ENCODE peak calls at places on chromosomes 3 and 15, in ten cellular contexts. One of them, this sample, is unnamed.

GRCh38 chr3:11583638-11584046 is 60.1 kb downstream of the VGLL4 start:
- DNase-seq in body of pancreas: no peak
- DNase-seq in prostate gland: no peak
- DNase-seq in Peyer's patch: no peak
- DNase-seq in stomach: no peak
- DNase-seq in spleen: no peak
- DNase-seq in heart left ventricle: no peak
- DNase-seq in K562: no peak
- DNase-seq in breast epithelium: no peak
- DNase-seq in transverse colon: no peak
- DNase-seq in this sample: no peak

GRCh38 chr15:83747050-83747717 is 93.3 kb downstream of the ADAMTSL3 start:
- DNase-seq in K562: no peak
- DNase-seq in breast epithelium: no peak
- DNase-seq in transverse colon: no peak
- DNase-seq in prostate gland: peak; percentile 12
- DNase-seq in spleen: no peak
- DNase-seq in stomach: no peak
- DNase-seq in body of pancreas: peak; percentile 41
- DNase-seq in Peyer's patch: no peak
- DNase-seq in heart left ventricle: peak; percentile 44
- DNase-seq in this sample: peak; percentile 46

GRCh38 chr3:178127221-178127620 is 409.0 kb upstream of the KCNMB2 start:
- DNase-seq in body of pancreas: no peak
- DNase-seq in Peyer's patch: no peak
- DNase-seq in K562: no peak
- DNase-seq in breast epithelium: no peak
- DNase-seq in transverse colon: no peak
- DNase-seq in prostate gland: no peak
- DNase-seq in stomach: no peak
- DNase-seq in heart left ventricle: no peak
- DNase-seq in spleen: no peak
- DNase-seq in this sample: no peak

GRCh38 chr15:80242132-80242769 is 9.8 kb downstream of the CTXND1 start:
- DNase-seq in prostate gland: no peak
- DNase-seq in stomach: no peak
- DNase-seq in Peyer's patch: no peak
- DNase-seq in body of pancreas: peak; percentile 19
- DNase-seq in spleen: no peak
- DNase-seq in K562: peak; percentile 54
- DNase-seq in transverse colon: peak; percentile 12
- DNase-seq in breast epithelium: no peak
- DNase-seq in heart left ventricle: peak; percentile 40
- DNase-seq in this sample: peak; percentile 23

GRCh38 chr15:64045774-64046346 is 425 bp downstream of the DAPK2 start:
- DNase-seq in heart left ventricle: peak; percentile 57
- DNase-seq in K562: no peak
- DNase-seq in Peyer's patch: peak; percentile 19
- DNase-seq in spleen: peak; percentile 85
- DNase-seq in prostate gland: no peak
- DNase-seq in breast epithelium: no peak
- DNase-seq in stomach: peak; percentile 27
- DNase-seq in body of pancreas: no peak
- DNase-seq in transverse colon: peak; percentile 29
- DNase-seq in this sample: peak; percentile 20

GRCh38 chr3:196502775-196503181 is 790 bp downstream of the RNF168 start:
- DNase-seq in stomach: peak; percentile 46
- DNase-seq in transverse colon: peak; percentile 57
- DNase-seq in prostate gland: peak; percentile 31
- DNase-seq in spleen: peak; percentile 85
- DNase-seq in body of pancreas: peak; percentile 73
- DNase-seq in Peyer's patch: peak; percentile 47
- DNase-seq in heart left ventricle: peak; percentile 52
- DNase-seq in breast epithelium: peak; percentile 24
- DNase-seq in K562: peak; percentile 24
- DNase-seq in this sample: peak; percentile 68

GRCh38 chr3:58021072-58021959 is 13.1 kb downstream of the FLNB start:
- DNase-seq in body of pancreas: no peak
- DNase-seq in spleen: peak; percentile 30
- DNase-seq in heart left ventricle: no peak
- DNase-seq in stomach: no peak
- DNase-seq in transverse colon: no peak
- DNase-seq in prostate gland: no peak
- DNase-seq in Peyer's patch: no peak
- DNase-seq in K562: no peak
- DNase-seq in breast epithelium: no peak
- DNase-seq in this sample: no peak

GRCh38 chr15:64024172-64025050 is 21.9 kb downstream of the DAPK2 start:
- DNase-seq in stomach: no peak
- DNase-seq in prostate gland: no peak
- DNase-seq in spleen: no peak
- DNase-seq in body of pancreas: no peak
- DNase-seq in Peyer's patch: no peak
- DNase-seq in transverse colon: peak; percentile 17
- DNase-seq in K562: no peak
- DNase-seq in heart left ventricle: no peak
- DNase-seq in breast epithelium: no peak
- DNase-seq in this sample: no peak

GRCh38 chr3:33035596-33035995 is 61.4 kb downstream of the GLB1 start:
- DNase-seq in transverse colon: no peak
- DNase-seq in breast epithelium: no peak
- DNase-seq in K562: no peak
- DNase-seq in prostate gland: no peak
- DNase-seq in Peyer's patch: no peak
- DNase-seq in body of pancreas: no peak
- DNase-seq in heart left ventricle: no peak
- DNase-seq in stomach: no peak
- DNase-seq in spleen: no peak
- DNase-seq in this sample: no peak

GRCh38 chr3:149080011-149080698 is 6.2 kb downstream of the HLTF start:
- DNase-seq in prostate gland: no peak
- DNase-seq in heart left ventricle: no peak
- DNase-seq in transverse colon: no peak
- DNase-seq in body of pancreas: no peak
- DNase-seq in spleen: no peak
- DNase-seq in breast epithelium: no peak
- DNase-seq in Peyer's patch: no peak
- DNase-seq in stomach: no peak
- DNase-seq in K562: no peak
- DNase-seq in this sample: no peak

GRCh38 chr15:38454687-38455071 is 752 bp downstream of the FAM98B start:
- DNase-seq in K562: no peak
- DNase-seq in body of pancreas: no peak
- DNase-seq in stomach: no peak
- DNase-seq in heart left ventricle: no peak
- DNase-seq in prostate gland: no peak
- DNase-seq in transverse colon: no peak
- DNase-seq in spleen: no peak
- DNase-seq in Peyer's patch: no peak
- DNase-seq in breast epithelium: no peak
- DNase-seq in this sample: no peak

GRCh38 chr15:66611257-66612053 is 45.7 kb upstream of the LCTL start:
- DNase-seq in spleen: peak; percentile 47
- DNase-seq in Peyer's patch: no peak
- DNase-seq in heart left ventricle: no peak
- DNase-seq in transverse colon: no peak
- DNase-seq in prostate gland: peak; percentile 58
- DNase-seq in stomach: peak; percentile 91
- DNase-seq in K562: no peak
- DNase-seq in body of pancreas: peak; percentile 92
- DNase-seq in breast epithelium: peak; percentile 53
- DNase-seq in this sample: no peak

GRCh38 chr3:197349368-197349767 is 51.0 kb upstream of the DLG1 start:
- DNase-seq in breast epithelium: no peak
- DNase-seq in transverse colon: no peak
- DNase-seq in spleen: peak; percentile 41
- DNase-seq in Peyer's patch: no peak
- DNase-seq in heart left ventricle: no peak
- DNase-seq in stomach: no peak
- DNase-seq in K562: no peak
- DNase-seq in prostate gland: no peak
- DNase-seq in body of pancreas: no peak
- DNase-seq in this sample: no peak

GRCh38 chr3:50341996-50342732 is 1.5 kb upstream of the RASSF1 start:
- DNase-seq in K562: no peak
- DNase-seq in breast epithelium: no peak
- DNase-seq in spleen: peak; percentile 79
- DNase-seq in Peyer's patch: no peak
- DNase-seq in stomach: no peak
- DNase-seq in body of pancreas: no peak
- DNase-seq in transverse colon: no peak
- DNase-seq in prostate gland: no peak
- DNase-seq in heart left ventricle: no peak
- DNase-seq in this sample: no peak

GRCh38 chr3:24545917-24546316 is 51.3 kb upstream of the THRB start:
- DNase-seq in stomach: no peak
- DNase-seq in body of pancreas: peak; percentile 73
- DNase-seq in spleen: no peak
- DNase-seq in transverse colon: peak; percentile 11
- DNase-seq in heart left ventricle: peak; percentile 25
- DNase-seq in K562: no peak
- DNase-seq in Peyer's patch: no peak
- DNase-seq in prostate gland: no peak
- DNase-seq in breast epithelium: no peak
- DNase-seq in this sample: no peak

GRCh38 chr3:165805834-165806561 is 31.2 kb downstream of the BCHE start:
- DNase-seq in body of pancreas: no peak
- DNase-seq in heart left ventricle: no peak
- DNase-seq in prostate gland: no peak
- DNase-seq in spleen: no peak
- DNase-seq in K562: no peak
- DNase-seq in stomach: no peak
- DNase-seq in transverse colon: no peak
- DNase-seq in Peyer's patch: no peak
- DNase-seq in breast epithelium: no peak
- DNase-seq in this sample: no peak

GRCh38 chr15:41892621-41893421 is 1.0 kb downstream of the SPTBN5 start:
- DNase-seq in stomach: peak; percentile 92
- DNase-seq in body of pancreas: peak; percentile 94
- DNase-seq in K562: no peak
- DNase-seq in spleen: no peak
- DNase-seq in prostate gland: peak; percentile 85
- DNase-seq in heart left ventricle: peak; percentile 92
- DNase-seq in transverse colon: peak; percentile 70
- DNase-seq in Peyer's patch: no peak
- DNase-seq in breast epithelium: peak; percentile 88
- DNase-seq in this sample: peak; percentile 56

GRCh38 chr3:178492496-178492895 is 43.7 kb upstream of the KCNMB2 start:
- DNase-seq in stomach: no peak
- DNase-seq in spleen: no peak
- DNase-seq in K562: no peak
- DNase-seq in heart left ventricle: no peak
- DNase-seq in breast epithelium: no peak
- DNase-seq in body of pancreas: no peak
- DNase-seq in Peyer's patch: no peak
- DNase-seq in prostate gland: no peak
- DNase-seq in transverse colon: no peak
- DNase-seq in this sample: no peak

GRCh38 chr3:127915115-127915936 is at the start of gene KBTBD12:
- DNase-seq in heart left ventricle: peak; percentile 83
- DNase-seq in transverse colon: peak; percentile 28
- DNase-seq in K562: no peak
- DNase-seq in breast epithelium: no peak
- DNase-seq in prostate gland: no peak
- DNase-seq in body of pancreas: peak; percentile 69
- DNase-seq in spleen: no peak
- DNase-seq in stomach: peak; percentile 34
- DNase-seq in Peyer's patch: no peak
- DNase-seq in this sample: peak; percentile 61
- TF ChIP-seq POLR2A in heart left ventricle: peak; percentile 12
- TF ChIP-seq POLR2A in transverse colon: peak; percentile 21
- TF ChIP-seq POLR2A in K562: no peak
- TF ChIP-seq POLR2A in breast epithelium: no peak
- TF ChIP-seq POLR2A in prostate gland: no peak
- TF ChIP-seq POLR2A in body of pancreas: peak; percentile 72
- TF ChIP-seq POLR2A in spleen: no peak
- TF ChIP-seq POLR2A in stomach: no peak
- TF ChIP-seq POLR2A in Peyer's patch: no peak
- TF ChIP-seq POLR2A in this sample: no peak

GRCh38 chr15:51090753-51091152 is 4.0 kb downstream of the TNFAIP8L3 start:
- DNase-seq in heart left ventricle: no peak
- DNase-seq in spleen: no peak
- DNase-seq in K562: no peak
- DNase-seq in stomach: no peak
- DNase-seq in breast epithelium: no peak
- DNase-seq in Peyer's patch: no peak
- DNase-seq in prostate gland: no peak
- DNase-seq in transverse colon: no peak
- DNase-seq in body of pancreas: no peak
- DNase-seq in this sample: no peak
- H3K4me1 ChIP-seq in heart left ventricle: peaks cover 3% of the 10 kb centered on the region
- H3K4me1 ChIP-seq in spleen: peaks cover 55% of the 10 kb centered on the region
- H3K4me1 ChIP-seq in K562: peaks cover 3% of the 10 kb centered on the region
- H3K4me1 ChIP-seq in stomach: peaks cover 23% of the 10 kb centered on the region
- H3K4me1 ChIP-seq in breast epithelium: peaks cover 6% of the 10 kb centered on the region
- H3K4me1 ChIP-seq in Peyer's patch: peaks cover 8% of the 10 kb centered on the region
- H3K4me1 ChIP-seq in prostate gland: peaks cover 4% of the 10 kb centered on the region
- H3K4me1 ChIP-seq in transverse colon: peaks cover 13% of the 10 kb centered on the region
- H3K4me1 ChIP-seq in body of pancreas: peaks cover 23% of the 10 kb centered on the region
- H3K4me1 ChIP-seq in this sample: peaks cover 4% of the 10 kb centered on the region

GRCh38 chr15:94671845-94672524 is 440.6 kb downstream of the MCTP2 start:
- DNase-seq in body of pancreas: no peak
- DNase-seq in heart left ventricle: peak; percentile 36
- DNase-seq in prostate gland: no peak
- DNase-seq in Peyer's patch: no peak
- DNase-seq in transverse colon: no peak
- DNase-seq in spleen: no peak
- DNase-seq in breast epithelium: no peak
- DNase-seq in stomach: no peak
- DNase-seq in K562: no peak
- DNase-seq in this sample: peak; percentile 64
- TF ChIP-seq CTCF in body of pancreas: no peak
- TF ChIP-seq CTCF in heart left ventricle: no peak
- TF ChIP-seq CTCF in prostate gland: no peak
- TF ChIP-seq CTCF in Peyer's patch: no peak
- TF ChIP-seq CTCF in transverse colon: no peak
- TF ChIP-seq CTCF in spleen: no peak
- TF ChIP-seq CTCF in breast epithelium: no peak
- TF ChIP-seq CTCF in stomach: no peak
- TF ChIP-seq CTCF in K562: no peak
- TF ChIP-seq CTCF in this sample: no peak

GRCh38 chr3:172039352-172040077 is at the start of gene FNDC3B:
- DNase-seq in prostate gland: peak; percentile 95
- DNase-seq in breast epithelium: peak; percentile 91
- DNase-seq in spleen: peak; percentile 96
- DNase-seq in K562: peak; percentile 77
- DNase-seq in transverse colon: peak; percentile 96
- DNase-seq in Peyer's patch: peak; percentile 87
- DNase-seq in heart left ventricle: peak; percentile 95
- DNase-seq in body of pancreas: peak; percentile 96
- DNase-seq in stomach: peak; percentile 95
- DNase-seq in this sample: peak; percentile 98
- TF ChIP-seq POLR2A in prostate gland: peak; percentile 95
- TF ChIP-seq POLR2A in breast epithelium: peak; percentile 85
- TF ChIP-seq POLR2A in spleen: no peak
- TF ChIP-seq POLR2A in K562: peak; percentile 89
- TF ChIP-seq POLR2A in transverse colon: peak; percentile 87
- TF ChIP-seq POLR2A in Peyer's patch: peak; percentile 73
- TF ChIP-seq POLR2A in heart left ventricle: peak; percentile 67
- TF ChIP-seq POLR2A in body of pancreas: peak; percentile 98
- TF ChIP-seq POLR2A in stomach: peak; percentile 87
- TF ChIP-seq POLR2A in this sample: no peak

GRCh38 chr3:64163755-64164148 is 61.5 kb downstream of the PRICKLE2 start:
- DNase-seq in K562: no peak
- DNase-seq in stomach: no peak
- DNase-seq in prostate gland: no peak
- DNase-seq in spleen: no peak
- DNase-seq in body of pancreas: no peak
- DNase-seq in heart left ventricle: no peak
- DNase-seq in transverse colon: no peak
- DNase-seq in breast epithelium: no peak
- DNase-seq in Peyer's patch: no peak
- DNase-seq in this sample: no peak
- H3K4me1 ChIP-seq in K562: no peaks in the 10 kb centered on the region
- H3K4me1 ChIP-seq in stomach: no peaks in the 10 kb centered on the region
- H3K4me1 ChIP-seq in prostate gland: peaks cover 8% of the 10 kb centered on the region
- H3K4me1 ChIP-seq in spleen: no peaks in the 10 kb centered on the region
- H3K4me1 ChIP-seq in body of pancreas: peaks cover 5% of the 10 kb centered on the region
- H3K4me1 ChIP-seq in heart left ventricle: no peaks in the 10 kb centered on the region
- H3K4me1 ChIP-seq in transverse colon: peaks cover 34% of the 10 kb centered on the region
- H3K4me1 ChIP-seq in breast epithelium: peaks cover 17% of the 10 kb centered on the region
- H3K4me1 ChIP-seq in Peyer's patch: no peaks in the 10 kb centered on the region
- H3K4me1 ChIP-seq in this sample: no peaks in the 10 kb centered on the region

This sample was measured in testis.